ENCODE peak calls at places on chromosomes 11 and 22, in eight cellular contexts. H is fibroblast of pulmonary artery, O is GM13976, S is H9, T is heart right ventricle, Q is cardiac fibroblast, Z is neural progenitor cell, J is bronchial epithelial cell. K is an unnamed sample.

GRCh38 chr22:37681001-37681424 is 5.1 kb upstream of the NOL12 start:
- DNase-seq in H (no peak), O (no peak), S (no peak), T (no peak), Q (peak; percentile 72), Z (no peak), J (peak; percentile 41), K (no peak)

GRCh38 chr11:124930799-124931198 is 5.0 kb downstream of the HEPACAM start:
- DNase-seq in H (no peak), O (peak; percentile 34), S (no peak), T (no peak), Q (no peak), Z (no peak), J (no peak), K (no peak)

GRCh38 chr22:20241579-20242392 is 26.3 kb downstream of the RTN4R start:
- DNase-seq in H (no peak), O (no peak), S (no peak), T (no peak), Q (no peak), Z (no peak), J (no peak), K (no peak)

GRCh38 chr11:109695696-109696095 is 273.7 kb downstream of the C11orf87 start:
- DNase-seq in H (peak; percentile 5), O (no peak), S (no peak), T (no peak), Q (peak; percentile 40), Z (no peak), J (peak; percentile 83), K (no peak)

GRCh38 chr11:88709567-88709966 is 356.2 kb downstream of the GRM5 start:
- DNase-seq in H (no peak), O (no peak), S (no peak), T (no peak), Q (no peak), Z (no peak), J (peak; percentile 83), K (no peak)

GRCh38 chr11:610146-610801 is 5.5 kb downstream of the IRF7 start:
- DNase-seq in H (no peak), O (no peak), S (no peak), T (no peak), Q (no peak), Z (no peak), J (no peak), K (no peak)

GRCh38 chr22:33271390-33272161 is 213.4 kb upstream of the SYN3 start:
- DNase-seq in H (peak; percentile 42), O (peak; percentile 61), S (no peak), T (peak; percentile 62), Q (peak; percentile 4), Z (peak; percentile 13), J (no peak), K (no peak)

GRCh38 chr11:21628641-21629040 is 564.2 kb upstream of the ANO5 start:
- DNase-seq in H (no peak), O (no peak), S (no peak), T (no peak), Q (no peak), Z (no peak), J (no peak), K (no peak)

GRCh38 chr11:45665206-45665932 is at the start of gene CHST1:
- DNase-seq in H (peak; percentile 32), O (no peak), S (peak; percentile 51), T (peak; percentile 42), Q (no peak), Z (peak; percentile 74), J (no peak), K (peak; percentile 44)

GRCh38 chr11:134037093-134037908 is 31.6 kb upstream of the JAM3 start:
- DNase-seq in H (peak; percentile 66), O (peak; percentile 65), S (peak; percentile 79), T (peak; percentile 81), Q (peak; percentile 49), Z (peak; percentile 79), J (no peak), K (peak; percentile 69)

GRCh38 chr11:114440121-114440860 is 1.0 kb downstream of the REXO2 start:
- DNase-seq in H (peak; percentile 36), O (no peak), S (no peak), T (no peak), Q (peak; percentile 21), Z (peak; percentile 16), J (no peak), K (no peak)

GRCh38 chr11:12512826-12513395 is 135.5 kb downstream of the PARVA start:
- DNase-seq in H (no peak), O (no peak), S (no peak), T (no peak), Q (peak; percentile 15), Z (peak; percentile 15), J (no peak), K (no peak)

GRCh38 chr11:99351620-99352019 is 330.9 kb downstream of the CNTN5 start:
- DNase-seq in H (peak; percentile 57), O (no peak), S (no peak), T (no peak), Q (peak; percentile 38), Z (no peak), J (no peak), K (no peak)

GRCh38 chr11:65744699-65745042 is 24.1 kb upstream of the RNASEH2C start:
- DNase-seq in H (no peak), O (no peak), S (no peak), T (no peak), Q (no peak), Z (no peak), J (no peak), K (no peak)

GRCh38 chr22:22576244-22576988 is 17.4 kb upstream of the PRAME start:
- DNase-seq in H (peak; percentile 52), O (peak; percentile 61), S (peak; percentile 79), T (peak; percentile 44), Q (peak; percentile 54), Z (peak; percentile 81), J (peak; percentile 17), K (peak; percentile 84)
- TF ChIP-seq CTCF in H (peak; percentile 91), O (peak; percentile 77), S (peak; percentile 88), T (peak; percentile 27), Q (peak; percentile 96), Z (peak; percentile 87), J (peak; percentile 93), K (peak; percentile 79)

GRCh38 chr11:3984896-3985295 is 109.7 kb upstream of the RRM1 start:
- DNase-seq in H (peak; percentile 47), O (no peak), S (peak; percentile 24), T (no peak), Q (peak; percentile 15), Z (peak; percentile 76), J (no peak), K (peak; percentile 39)
- TF ChIP-seq CTCF in H (peak; percentile 15), O (no peak), S (peak; percentile 46), T (no peak), Q (no peak), Z (peak; percentile 53), J (no peak), K (no peak)

GRCh38 chr11:44324787-44325525 is 15.0 kb upstream of the ALX4 start:
- DNase-seq in H (no peak), O (no peak), S (no peak), T (no peak), Q (no peak), Z (no peak), J (no peak), K (no peak)

GRCh38 chr11:44325698-44326097 is 15.8 kb upstream of the ALX4 start:
- DNase-seq in H (no peak), O (no peak), S (no peak), T (no peak), Q (no peak), Z (no peak), J (no peak), K (no peak)

GRCh38 chr11:44326615-44327475 is 16.9 kb upstream of the ALX4 start:
- DNase-seq in H (no peak), O (no peak), S (no peak), T (no peak), Q (peak; percentile 39), Z (no peak), J (no peak), K (no peak)

GRCh38 chr11:44329472-44330230 is 19.7 kb upstream of the ALX4 start:
- DNase-seq in H (no peak), O (no peak), S (no peak), T (no peak), Q (no peak), Z (no peak), J (no peak), K (no peak)

DNA sequence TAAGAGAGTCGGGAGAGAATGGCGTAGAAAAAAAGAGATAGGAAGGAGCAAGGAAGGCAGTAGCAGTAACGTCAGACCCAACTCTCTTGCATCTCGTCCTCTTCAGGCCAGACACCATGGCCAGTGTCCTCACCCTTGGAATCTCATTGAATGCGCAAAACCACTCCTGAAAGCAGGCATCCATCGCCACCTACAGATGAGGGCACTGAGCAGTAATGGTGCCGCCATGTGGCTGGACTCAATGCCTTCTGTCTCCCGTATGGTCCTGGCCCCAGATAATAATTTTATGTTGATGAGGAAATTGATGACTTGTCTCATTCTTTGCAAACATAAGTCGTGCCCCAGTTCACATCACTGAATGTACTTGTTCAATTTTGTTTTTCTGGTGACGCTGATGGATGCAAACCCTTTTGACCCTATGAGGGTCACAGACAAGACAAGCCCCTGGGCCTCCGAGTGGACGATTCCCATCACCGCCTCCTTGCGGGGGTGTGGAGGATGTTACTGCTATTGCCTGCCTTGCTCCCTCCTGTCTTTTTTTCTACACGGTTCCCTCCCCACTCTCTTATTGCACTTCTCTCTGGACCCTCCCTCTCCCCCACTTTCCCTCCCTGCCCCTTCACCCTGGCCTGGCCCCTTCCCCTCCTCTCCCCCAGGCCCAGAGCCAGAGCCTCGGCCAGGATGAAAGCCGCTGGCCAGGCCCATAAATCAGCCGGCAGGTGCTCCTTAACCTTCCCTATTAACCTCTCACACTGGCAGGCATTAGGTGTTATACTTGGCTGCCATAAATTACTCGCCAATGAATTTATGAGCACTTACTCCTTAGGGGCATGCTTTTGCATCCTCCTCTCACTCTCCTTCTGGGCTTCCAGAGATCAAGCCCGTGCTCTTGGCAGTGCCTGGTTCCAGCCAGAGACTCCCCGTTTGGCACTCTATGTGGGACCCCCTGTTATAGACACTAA is 18.1 kb upstream of the ALX4 start:
- DNase-seq in H (no peak), O (no peak), S (no peak), T (no peak), Q (no peak), Z (no peak), J (no peak), K (no peak)
- TF ChIP-seq CTCF in H (no peak), O (no peak), S (no peak), T (no peak), Q (no peak), Z (peak; percentile 24), J (no peak), K (no peak)

GRCh38 chr11:108223449-108224149 is 732 bp downstream of the ATM start:
- DNase-seq in H (peak; percentile 38), O (peak; percentile 45), S (no peak), T (no peak), Q (peak; percentile 49), Z (no peak), J (no peak), K (no peak)
- TF ChIP-seq CTCF in H (no peak), O (no peak), S (no peak), T (no peak), Q (no peak), Z (no peak), J (no peak), K (no peak)